ENCODE peak calls at places on chromosomes 11 and 22, in five cellular contexts. J, Q, B, O and P are unnamed samples.

GRCh38 chr11:111633756-111634362 is 31.6 kb downstream of the SIK2 start:
- DNase-seq in B (no peak), J (peak), O (no peak), Q (no peak), P (peak)

GRCh38 chr11:103530257-103530656 is 421.0 kb downstream of the DYNC2H1 start:
- DNase-seq in O (no peak), B (no peak), Q (no peak), J (peak), P (no peak)

GRCh38 chr11:94784884-94785283 is 16.7 kb downstream of the AMOTL1 start:
- DNase-seq in O (no peak), Q (no peak), B (no peak), J (no peak), P (no peak)

GRCh38 chr11:126406368-126406767 is 50.9 kb downstream of the ST3GAL4 start:
- DNase-seq in B (no peak), J (no peak), O (no peak), Q (no peak), P (no peak)

GRCh38 chr22:32533265-32534068 is 58.9 kb downstream of the FBXO7 start:
- DNase-seq in B (no peak), O (no peak), Q (no peak), J (peak), P (no peak)

GRCh38 chr11:78338138-78338537 is 79.5 kb downstream of the GAB2 start:
- DNase-seq in B (no peak), O (no peak), J (no peak), Q (no peak), P (no peak)

GRCh38 chr22:45680932-45681700 is 9.5 kb downstream of the ATXN10 start:
- DNase-seq in J (peak), B (no peak), Q (peak), O (no peak), P (no peak)

GRCh38 chr11:12324585-12324984 is 52.8 kb upstream of the PARVA start:
- DNase-seq in O (no peak), B (no peak), J (no peak), Q (no peak), P (no peak)

GRCh38 chr11:109547356-109548027 is 125.5 kb downstream of the C11orf87 start:
- DNase-seq in B (no peak), J (peak), O (no peak), Q (peak), P (peak)

GRCh38 chr11:662689-663274 is 25.7 kb downstream of the DRD4 start:
- DNase-seq in Q (peak), O (peak), B (no peak), J (peak), P (peak)

GRCh38 chr11:61021661-61022212 is 50.3 kb downstream of the CD6 start:
- DNase-seq in J (no peak), O (peak), Q (no peak), B (peak), P (peak)

GRCh38 chr11:105838668-105839403 is 183.2 kb downstream of the MSANTD4 start:
- DNase-seq in J (peak), Q (peak), O (no peak), B (no peak), P (peak)

GRCh38 chr11:128604723-128605122 is 17.4 kb upstream of the ETS1 start:
- DNase-seq in O (no peak), Q (no peak), J (no peak), B (no peak), P (no peak)

GRCh38 chr11:111000400-111001090 is 245.0 kb upstream of the POU2AF2 start:
- DNase-seq in B (no peak), J (peak), Q (peak), O (no peak), P (no peak)

GRCh38 chr11:19355601-19356000 is 114.9 kb upstream of the E2F8 start:
- DNase-seq in B (no peak), J (peak), O (no peak), Q (no peak), P (no peak)

GRCh38 chr11:131746201-131746600 is 375.8 kb downstream of the NTM start:
- DNase-seq in B (no peak), O (no peak), J (no peak), Q (no peak), P (no peak)

GRCh38 chr11:134577801-134578200 is 165.8 kb upstream of the B3GAT1 start:
- DNase-seq in O (no peak), J (no peak), B (no peak), Q (no peak), P (no peak)

GRCh38 chr11:45778341-45778740 is 26.6 kb upstream of the SLC35C1 start:
- DNase-seq in Q (no peak), B (no peak), J (no peak), O (no peak), P (no peak)

GRCh38 chr11:61103851-61104423 is 1.6 kb downstream of the CD5 start:
- DNase-seq in O (no peak), Q (no peak), J (no peak), B (no peak), P (no peak)

GRCh38 chr22:41899992-41900651 is 14.8 kb downstream of the SHISA8 start:
- DNase-seq in Q (no peak), J (no peak), O (no peak), B (no peak), P (no peak)

GRCh38 chr22:22388494-22388893 is 120.0 kb downstream of the ZNF280B start:
- DNase-seq in Q (no peak), B (no peak), O (no peak), J (no peak), P (no peak)

GRCh38 chr11:131037873-131038272 is 121.6 kb upstream of the SNX19 start:
- DNase-seq in B (no peak), Q (no peak), J (no peak), O (no peak), P (no peak)

GRCh38 chr22:50276143-50276542 is 6.0 kb upstream of the MAPK11 start:
- DNase-seq in O (peak), J (peak), Q (no peak), B (no peak), P (peak)

GRCh38 chr11:43732225-43732624 is 51.7 kb downstream of the HSD17B12 start:
- DNase-seq in Q (no peak), B (no peak), O (no peak), J (no peak), P (no peak)

GRCh38 chr11:127789887-127790286 is 789.3 kb upstream of the KIRREL3 start:
- DNase-seq in B (no peak), J (peak), O (peak), Q (no peak), P (peak)

GRCh38 chr22:23829845-23830372 is 8.9 kb downstream of the DERL3 start:
- DNase-seq in J (peak), Q (peak), O (no peak), B (no peak), P (no peak)

GRCh38 chr11:36012410-36012809 is 68.5 kb downstream of the LDLRAD3 start:
- DNase-seq in O (no peak), B (no peak), Q (no peak), J (peak), P (peak)

GRCh38 chr11:20452585-20452984 is 65.1 kb downstream of the PRMT3 start:
- DNase-seq in Q (no peak), J (no peak), B (no peak), O (no peak), P (no peak)

GRCh38 chr11:72358461-72359405 is 75.6 kb downstream of the CLPB start:
- DNase-seq in O (no peak), B (no peak), J (no peak), Q (no peak), P (no peak)

GRCh38 chr11:45847908-45848316 is 637 bp downstream of the CRY2 start:
- DNase-seq in O (peak), J (peak), B (no peak), Q (no peak), P (peak)

GRCh38 chr22:20646906-20647305 is 127.0 kb upstream of the SERPIND1 start:
- DNase-seq in J (no peak), O (no peak), Q (no peak), B (no peak), P (no peak)

GRCh38 chr11:108562746-108563581 is 30.6 kb downstream of the EXPH5 start:
- DNase-seq in B (no peak), J (peak), O (no peak), Q (no peak), P (peak)

GRCh38 chr11:119370486-119371046 is 10.9 kb downstream of the USP2 start:
- DNase-seq in Q (no peak), O (no peak), B (no peak), J (peak), P (no peak)